ENCODE peak calls at places on chromosomes 1 and 21, in five cellular contexts. G is MM.1S; J is CD8-positive, alpha-beta T cell; A is RWPE1; Z is endothelial cell. I is an unnamed sample.

GRCh38 chr1:5742801-5743200 is 249.4 kb downstream of the NPHP4 start:
- DNase-seq in A (no peak), J (no peak), G (no peak), Z (no peak), I (no peak)

GRCh38 chr1:148354284-148354869 is 128.7 kb downstream of the PPIAL4G start:
- DNase-seq in Z (no peak), J (no peak), G (no peak), A (no peak), I (no peak)

GRCh38 chr21:43367859-43368258 is 59.1 kb downstream of the SIK1 start:
- DNase-seq in J (no peak), G (no peak), Z (no peak), A (no peak), I (no peak)

GRCh38 chr1:163875927-163876320 is 554.2 kb downstream of the NUF2 start:
- DNase-seq in J (no peak), Z (no peak), G (no peak), A (no peak), I (no peak)

GRCh38 chr1:77926561-77927357 is 38.3 kb downstream of the NEXN start:
- DNase-seq in A (no peak), G (peak; percentile 33), Z (no peak), J (no peak), I (no peak)

GRCh38 chr1:45848714-45849113 is 45.3 kb downstream of the MAST2 start:
- DNase-seq in J (no peak), G (no peak), Z (no peak), A (no peak), I (no peak)

GRCh38 chr1:1431845-1432565 is 3.5 kb upstream of the VWA1 start:
- DNase-seq in Z (no peak), A (no peak), G (no peak), J (no peak), I (no peak)

GRCh38 chr1:43831866-43832654 is 101.5 kb upstream of the ARTN start:
- DNase-seq in A (no peak), G (peak; percentile 88), J (no peak), Z (no peak), I (no peak)

GRCh38 chr1:1806890-1807289 is 28.6 kb upstream of the NADK start:
- DNase-seq in A (no peak), G (no peak), J (no peak), Z (no peak), I (no peak)

GRCh38 chr1:206579747-206580437 is 32.4 kb downstream of the EIF2D start:
- DNase-seq in J (peak; percentile 82), Z (no peak), G (no peak), A (no peak), I (no peak)

GRCh38 chr1:63713627-63714481 is 60.0 kb upstream of the ROR1 start:
- DNase-seq in G (peak; percentile 26), A (no peak), Z (no peak), J (no peak), I (no peak)

GRCh38 chr1:2391034-2391384 is 345 bp downstream of the MORN1 start:
- DNase-seq in G (peak; percentile 20), Z (peak; percentile 58), A (peak; percentile 57), J (no peak), I (no peak)

GRCh38 chr1:218412181-218412580 is 67.0 kb downstream of the TGFB2 start:
- DNase-seq in J (no peak), Z (no peak), A (no peak), G (no peak), I (no peak)

GRCh38 chr1:119429687-119430086 is 14.7 kb downstream of the HSD3B2 start:
- DNase-seq in A (no peak), J (no peak), G (no peak), Z (no peak), I (no peak)

GRCh38 chr1:14945132-14946010 is 208.2 kb upstream of the TMEM51 start:
- DNase-seq in G (no peak), Z (no peak), A (no peak), J (no peak), I (no peak)

GRCh38 chr1:167477962-167478361 is 40.4 kb downstream of the CD247 start:
- DNase-seq in Z (no peak), G (no peak), J (no peak), A (no peak), I (no peak)

GRCh38 chr1:180380259-180381183 is 121.9 kb downstream of the ACBD6 start:
- DNase-seq in Z (no peak), G (no peak), A (no peak), J (no peak), I (no peak)

GRCh38 chr1:48870596-48870995 is 93.9 kb upstream of the BEND5 start:
- DNase-seq in J (no peak), Z (no peak), G (peak; percentile 36), A (no peak), I (no peak)

GRCh38 chr1:200856716-200857352 is 15.9 kb upstream of the GPR25 start:
- DNase-seq in G (no peak), A (no peak), Z (no peak), J (no peak), I (no peak)

GRCh38 chr21:32190491-32191144 is 88.2 kb downstream of the MIS18A start:
- DNase-seq in A (no peak), G (peak; percentile 65), J (no peak), Z (no peak), I (peak; percentile 29)

GRCh38 chr1:217311766-217312165 is 319.1 kb downstream of the GPATCH2 start:
- DNase-seq in G (no peak), Z (peak; percentile 23), J (no peak), A (no peak), I (no peak)

GRCh38 chr1:220817907-220818306 is 31.2 kb downstream of the MTARC1 start:
- DNase-seq in Z (no peak), A (no peak), G (no peak), J (no peak), I (no peak)

GRCh38 chr1:169133801-169134558 is 27.5 kb downstream of the ATP1B1 start:
- DNase-seq in Z (no peak), G (no peak), J (no peak), A (no peak), I (no peak)

GRCh38 chr1:247115545-247115944 is 11.4 kb upstream of the ZNF669 start:
- DNase-seq in G (no peak), A (no peak), Z (no peak), J (no peak), I (peak; percentile 58)

GRCh38 chr1:40945491-40945973 is 34.0 kb upstream of the CTPS1 start:
- DNase-seq in A (no peak), Z (no peak), J (no peak), G (no peak), I (no peak)

GRCh38 chr1:206456577-206457375 is 13.5 kb upstream of the IKBKE start:
- DNase-seq in Z (no peak), G (peak; percentile 59), A (peak; percentile 70), J (no peak), I (no peak)

GRCh38 chr1:161885013-161885412 is 118.9 kb downstream of the ATF6 start:
- DNase-seq in Z (no peak), G (no peak), J (no peak), A (peak; percentile 41), I (no peak)

GRCh38 chr1:188642585-188643168 is 1813.9 kb downstream of the PLA2G4A start:
- DNase-seq in G (no peak), J (no peak), Z (no peak), A (no peak), I (no peak)

GRCh38 chr1:160575112-160575664 is 4.1 kb downstream of the CD84 start:
- DNase-seq in Z (no peak), J (no peak), G (no peak), A (no peak), I (no peak)

GRCh38 chr21:38376693-38377092 is 119.9 kb downstream of the KCNJ15 start:
- DNase-seq in A (no peak), J (no peak), G (no peak), Z (no peak), I (no peak)

GRCh38 chr21:38376235-38376634 is 119.4 kb downstream of the KCNJ15 start:
- DNase-seq in J (no peak), Z (no peak), G (no peak), A (no peak), I (no peak)

GRCh38 chr21:38380391-38381137 is 117.7 kb downstream of the ERG start:
- DNase-seq in G (no peak), Z (no peak), J (no peak), A (peak; percentile 30), I (no peak)

GRCh38 chr21:38379171-38379570 is 119.1 kb downstream of the ERG start:
- DNase-seq in Z (no peak), A (peak; percentile 29), J (no peak), G (no peak), I (no peak)

GRCh38 chr21:38377165-38378093 is 120.6 kb downstream of the KCNJ15 start:
- DNase-seq in Z (no peak), A (no peak), J (no peak), G (no peak), I (no peak)
- TF ChIP-seq CTCF in Z (no peak), A (no peak), J (no peak), G (no peak), I (no peak)

GRCh38 chr1:170881268-170882265 is 53.8 kb upstream of the MROH9 start:
- DNase-seq in Z (no peak), A (no peak), J (no peak), G (peak; percentile 48), I (no peak)
- TF ChIP-seq CTCF in Z (no peak), A (peak; percentile 30), J (no peak), G (peak; percentile 77), I (peak; percentile 75)

DNA sequence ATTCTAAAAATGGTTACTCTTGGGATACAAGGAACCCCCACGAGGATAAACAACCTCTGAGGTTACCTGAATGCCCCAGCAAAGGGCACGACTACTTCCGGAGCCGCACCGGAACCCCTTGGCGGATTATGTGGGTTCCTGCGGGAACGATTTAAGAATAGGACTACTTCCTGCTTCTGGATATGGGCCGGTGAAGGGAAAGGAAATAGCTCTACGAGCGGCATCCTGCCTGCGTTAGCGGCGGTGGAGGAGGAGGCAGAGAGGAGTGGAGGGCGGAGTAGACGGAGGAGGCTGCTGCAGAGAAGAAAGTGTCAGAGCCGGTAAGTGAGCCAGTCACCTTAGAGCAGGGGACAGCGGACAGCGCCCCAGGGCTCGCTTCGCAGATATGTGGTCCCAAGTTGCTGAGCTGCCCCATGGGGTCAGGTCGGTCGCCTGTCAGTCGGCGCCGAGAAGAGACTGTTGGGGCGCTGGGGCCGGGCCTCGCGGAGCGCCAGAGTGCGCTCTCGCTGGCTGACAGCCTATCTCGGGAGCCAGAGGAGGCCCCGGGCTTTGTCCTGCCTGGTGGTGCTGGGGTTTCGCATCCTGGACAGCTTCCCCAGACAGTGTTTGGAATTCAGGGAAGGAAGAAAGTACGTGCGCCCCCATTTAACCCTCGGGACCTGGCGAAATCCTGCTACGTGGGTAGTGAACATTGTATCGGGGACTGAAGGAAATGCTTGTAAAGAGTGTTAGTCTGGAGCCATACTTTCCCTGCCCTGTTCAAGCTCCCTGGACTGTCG is at the start of gene KLHL20:
- DNase-seq in G (peak; percentile 95), Z (peak; percentile 79), A (peak; percentile 86), J (peak; percentile 89), I (peak; percentile 81)
- TF ChIP-seq CTCF in G (peak; percentile 20), Z (no peak), A (no peak), J (no peak), I (no peak)

GRCh38 chr21:17270234-17270633 is 242.6 kb upstream of the CXADR start:
- DNase-seq in Z (no peak), J (no peak), A (peak; percentile 5), G (peak; percentile 52), I (no peak)
- TF ChIP-seq CTCF in Z (peak; percentile 52), J (no peak), A (peak; percentile 32), G (peak; percentile 48), I (peak; percentile 75)

GRCh38 chr1:46996659-46997281 is 26.7 kb upstream of the CYP4X1 start:
- DNase-seq in J (no peak), G (no peak), A (no peak), Z (no peak), I (no peak)
- TF ChIP-seq CTCF in J (no peak), G (no peak), A (no peak), Z (no peak), I (no peak)